ENCODE peak calls at places on chromosomes 5 and 9, in seven cellular contexts. One of them, this sample, is unnamed.

GRCh38 chr5:80067531-80067930 is 32.4 kb downstream of the THBS4 start:
- DNase-seq in mesenteric fat pad: no peak
- DNase-seq in NCI-H1694: no peak
- DNase-seq in foreskin fibroblast: no peak
- DNase-seq in progenitor cell of endocrine pancreas: no peak
- DNase-seq in H7: no peak
- DNase-seq in NCI-H510A: no peak
- DNase-seq in this sample: no peak

GRCh38 chr5:171419663-171420428 is 399 bp downstream of the FGF18 start:
- DNase-seq in mesenteric fat pad: peak
- DNase-seq in foreskin fibroblast: peak
- DNase-seq in H7: peak
- DNase-seq in progenitor cell of endocrine pancreas: no peak
- DNase-seq in NCI-H510A: peak
- DNase-seq in NCI-H1694: no peak
- DNase-seq in this sample: peak

GRCh38 chr5:2106721-2107120 is 224.0 kb upstream of the IRX4 start:
- DNase-seq in mesenteric fat pad: no peak
- DNase-seq in foreskin fibroblast: no peak
- DNase-seq in H7: no peak
- DNase-seq in NCI-H510A: no peak
- DNase-seq in NCI-H1694: no peak
- DNase-seq in progenitor cell of endocrine pancreas: no peak
- DNase-seq in this sample: no peak

GRCh38 chr9:14251146-14252071 is 62.5 kb downstream of the NFIB start:
- DNase-seq in foreskin fibroblast: peak
- DNase-seq in mesenteric fat pad: no peak
- DNase-seq in H7: no peak
- DNase-seq in NCI-H510A: peak
- DNase-seq in NCI-H1694: no peak
- DNase-seq in progenitor cell of endocrine pancreas: peak
- DNase-seq in this sample: peak

GRCh38 chr9:121498487-121499176 is 1.0 kb downstream of the GGTA1 start:
- DNase-seq in NCI-H510A: no peak
- DNase-seq in mesenteric fat pad: no peak
- DNase-seq in foreskin fibroblast: peak
- DNase-seq in progenitor cell of endocrine pancreas: no peak
- DNase-seq in H7: peak
- DNase-seq in NCI-H1694: no peak
- DNase-seq in this sample: no peak

GRCh38 chr5:880816-881550 is 11.6 kb downstream of the BRD9 start:
- DNase-seq in mesenteric fat pad: no peak
- DNase-seq in NCI-H1694: no peak
- DNase-seq in H7: no peak
- DNase-seq in foreskin fibroblast: no peak
- DNase-seq in progenitor cell of endocrine pancreas: no peak
- DNase-seq in NCI-H510A: no peak
- DNase-seq in this sample: no peak

GRCh38 chr9:32300373-32300772 is 84.1 kb upstream of the ACO1 start:
- DNase-seq in progenitor cell of endocrine pancreas: no peak
- DNase-seq in NCI-H510A: no peak
- DNase-seq in foreskin fibroblast: no peak
- DNase-seq in mesenteric fat pad: no peak
- DNase-seq in NCI-H1694: no peak
- DNase-seq in H7: no peak
- DNase-seq in this sample: no peak

GRCh38 chr5:1001406-1002270 is 7.0 kb upstream of the NKD2 start:
- DNase-seq in foreskin fibroblast: no peak
- DNase-seq in NCI-H510A: no peak
- DNase-seq in progenitor cell of endocrine pancreas: no peak
- DNase-seq in H7: peak
- DNase-seq in NCI-H1694: no peak
- DNase-seq in mesenteric fat pad: no peak
- DNase-seq in this sample: peak

GRCh38 chr5:176863041-176863764 is 35.9 kb downstream of the HK3 start:
- DNase-seq in H7: peak
- DNase-seq in foreskin fibroblast: no peak
- DNase-seq in mesenteric fat pad: no peak
- DNase-seq in progenitor cell of endocrine pancreas: no peak
- DNase-seq in NCI-H1694: no peak
- DNase-seq in NCI-H510A: no peak
- DNase-seq in this sample: no peak

GRCh38 chr5:172646716-172647285 is 5.7 kb downstream of the NEURL1B start:
- DNase-seq in mesenteric fat pad: no peak
- DNase-seq in NCI-H510A: peak
- DNase-seq in foreskin fibroblast: no peak
- DNase-seq in NCI-H1694: no peak
- DNase-seq in H7: peak
- DNase-seq in progenitor cell of endocrine pancreas: no peak
- DNase-seq in this sample: no peak

GRCh38 chr5:32326216-32326772 is 13.6 kb upstream of the MTMR12 start:
- DNase-seq in foreskin fibroblast: peak
- DNase-seq in NCI-H1694: no peak
- DNase-seq in H7: no peak
- DNase-seq in NCI-H510A: no peak
- DNase-seq in mesenteric fat pad: no peak
- DNase-seq in progenitor cell of endocrine pancreas: no peak
- DNase-seq in this sample: no peak

GRCh38 chr5:56507348-56507930 is 274.3 kb upstream of the ANKRD55 start:
- DNase-seq in foreskin fibroblast: no peak
- DNase-seq in NCI-H1694: no peak
- DNase-seq in progenitor cell of endocrine pancreas: no peak
- DNase-seq in mesenteric fat pad: no peak
- DNase-seq in H7: no peak
- DNase-seq in NCI-H510A: no peak
- DNase-seq in this sample: no peak

GRCh38 chr5:177503351-177504085 is 6.1 kb downstream of the DOK3 start:
- DNase-seq in NCI-H1694: no peak
- DNase-seq in mesenteric fat pad: no peak
- DNase-seq in progenitor cell of endocrine pancreas: no peak
- DNase-seq in NCI-H510A: no peak
- DNase-seq in foreskin fibroblast: no peak
- DNase-seq in H7: no peak
- DNase-seq in this sample: no peak

GRCh38 chr5:171776747-171777419 is 8.7 kb upstream of the SMIM23 start:
- DNase-seq in progenitor cell of endocrine pancreas: no peak
- DNase-seq in NCI-H1694: no peak
- DNase-seq in NCI-H510A: no peak
- DNase-seq in mesenteric fat pad: no peak
- DNase-seq in foreskin fibroblast: no peak
- DNase-seq in H7: no peak
- DNase-seq in this sample: no peak

GRCh38 chr5:146283344-146283761 is 55.3 kb upstream of the POU4F3 start:
- DNase-seq in mesenteric fat pad: no peak
- DNase-seq in progenitor cell of endocrine pancreas: no peak
- DNase-seq in NCI-H510A: no peak
- DNase-seq in H7: no peak
- DNase-seq in NCI-H1694: no peak
- DNase-seq in foreskin fibroblast: peak
- DNase-seq in this sample: no peak

GRCh38 chr5:82894754-82895153 is 182.4 kb downstream of the TMEM167A start:
- DNase-seq in mesenteric fat pad: no peak
- DNase-seq in foreskin fibroblast: no peak
- DNase-seq in NCI-H510A: no peak
- DNase-seq in H7: no peak
- DNase-seq in NCI-H1694: no peak
- DNase-seq in progenitor cell of endocrine pancreas: no peak
- DNase-seq in this sample: no peak

GRCh38 chr9:2907401-2907800 is 63.5 kb upstream of the PUM3 start:
- DNase-seq in foreskin fibroblast: no peak
- DNase-seq in H7: no peak
- DNase-seq in NCI-H1694: no peak
- DNase-seq in mesenteric fat pad: no peak
- DNase-seq in progenitor cell of endocrine pancreas: no peak
- DNase-seq in NCI-H510A: no peak
- DNase-seq in this sample: no peak

GRCh38 chr5:54362992-54363630 is 52.7 kb upstream of the ARL15 start:
- DNase-seq in H7: no peak
- DNase-seq in foreskin fibroblast: peak
- DNase-seq in NCI-H1694: no peak
- DNase-seq in NCI-H510A: no peak
- DNase-seq in progenitor cell of endocrine pancreas: no peak
- DNase-seq in mesenteric fat pad: no peak
- DNase-seq in this sample: no peak

GRCh38 chr5:36150676-36151433 is 832 bp downstream of the LMBRD2 start:
- DNase-seq in NCI-H1694: peak
- DNase-seq in H7: peak
- DNase-seq in NCI-H510A: peak
- DNase-seq in foreskin fibroblast: peak
- DNase-seq in mesenteric fat pad: no peak
- DNase-seq in progenitor cell of endocrine pancreas: no peak
- DNase-seq in this sample: no peak

GRCh38 chr5:34692781-34693180 is 36.7 kb downstream of the RAI14 start:
- DNase-seq in foreskin fibroblast: no peak
- DNase-seq in NCI-H1694: no peak
- DNase-seq in progenitor cell of endocrine pancreas: no peak
- DNase-seq in mesenteric fat pad: no peak
- DNase-seq in NCI-H510A: no peak
- DNase-seq in H7: no peak
- DNase-seq in this sample: no peak

GRCh38 chr5:14721990-14722656 is 57.6 kb downstream of the OTULIN start:
- DNase-seq in mesenteric fat pad: no peak
- DNase-seq in NCI-H1694: no peak
- DNase-seq in progenitor cell of endocrine pancreas: no peak
- DNase-seq in H7: no peak
- DNase-seq in foreskin fibroblast: peak
- DNase-seq in NCI-H510A: no peak
- DNase-seq in this sample: no peak

GRCh38 chr9:120610975-120611689 is 31.2 kb upstream of the CDK5RAP2 start:
- DNase-seq in NCI-H1694: no peak
- DNase-seq in foreskin fibroblast: no peak
- DNase-seq in NCI-H510A: no peak
- DNase-seq in mesenteric fat pad: no peak
- DNase-seq in H7: peak
- DNase-seq in progenitor cell of endocrine pancreas: no peak
- DNase-seq in this sample: no peak

GRCh38 chr5:175866377-175866907 is 4.9 kb upstream of the CPLX2 start:
- DNase-seq in foreskin fibroblast: no peak
- DNase-seq in mesenteric fat pad: no peak
- DNase-seq in NCI-H510A: no peak
- DNase-seq in H7: peak
- DNase-seq in progenitor cell of endocrine pancreas: no peak
- DNase-seq in NCI-H1694: no peak
- DNase-seq in this sample: no peak

GRCh38 chr5:144309265-144309664 is 138.6 kb downstream of the KCTD16 start:
- DNase-seq in NCI-H1694: peak
- DNase-seq in H7: no peak
- DNase-seq in foreskin fibroblast: no peak
- DNase-seq in NCI-H510A: no peak
- DNase-seq in progenitor cell of endocrine pancreas: no peak
- DNase-seq in mesenteric fat pad: no peak
- DNase-seq in this sample: no peak

GRCh38 chr5:68176253-68176652 is 39.3 kb upstream of the PIK3R1 start:
- DNase-seq in mesenteric fat pad: no peak
- DNase-seq in NCI-H510A: no peak
- DNase-seq in foreskin fibroblast: no peak
- DNase-seq in progenitor cell of endocrine pancreas: no peak
- DNase-seq in NCI-H1694: no peak
- DNase-seq in H7: no peak
- DNase-seq in this sample: no peak

GRCh38 chr9:95836072-95836471 is 39.4 kb upstream of the ERCC6L2 start:
- DNase-seq in foreskin fibroblast: no peak
- DNase-seq in NCI-H1694: no peak
- DNase-seq in NCI-H510A: no peak
- DNase-seq in H7: no peak
- DNase-seq in mesenteric fat pad: no peak
- DNase-seq in progenitor cell of endocrine pancreas: no peak
- DNase-seq in this sample: no peak

GRCh38 chr5:223791-224190 is 5.7 kb downstream of the SDHA start:
- DNase-seq in NCI-H510A: no peak
- DNase-seq in NCI-H1694: no peak
- DNase-seq in foreskin fibroblast: no peak
- DNase-seq in mesenteric fat pad: no peak
- DNase-seq in H7: no peak
- DNase-seq in progenitor cell of endocrine pancreas: no peak
- DNase-seq in this sample: no peak

GRCh38 chr9:23774266-23774665 is 51.8 kb downstream of the ELAVL2 start:
- DNase-seq in H7: no peak
- DNase-seq in progenitor cell of endocrine pancreas: no peak
- DNase-seq in mesenteric fat pad: no peak
- DNase-seq in foreskin fibroblast: no peak
- DNase-seq in NCI-H510A: no peak
- DNase-seq in NCI-H1694: no peak
- DNase-seq in this sample: no peak

GRCh38 chr5:14900661-14901461 is 29.3 kb upstream of the ANKH start:
- DNase-seq in mesenteric fat pad: no peak
- DNase-seq in NCI-H1694: no peak
- DNase-seq in NCI-H510A: no peak
- DNase-seq in H7: no peak
- DNase-seq in foreskin fibroblast: peak
- DNase-seq in progenitor cell of endocrine pancreas: no peak
- DNase-seq in this sample: no peak

This sample was measured in left lobe of liver.